ENCODE peak calls at places on chromosome 15, in five cellular contexts. G is left colon; K is AG04450; N is immature natural killer cell; A is activated CD8-positive, alpha-beta memory T cell treated with anti-CD3 and anti-CD28 coated beads, Interleukin-2, amount 50 U/mL, for 4 hours. L is an unnamed sample.

GRCh38 chr15:40881351-40881750 is 7.3 kb upstream of the RHOV start:
- DNase-seq in G (no peak), K (no peak), N (no peak), A (no peak), L (no peak)

GRCh38 chr15:51051776-51052175 is 42.9 kb downstream of the TNFAIP8L3 start:
- DNase-seq in G (peak; percentile 30), N (no peak), K (no peak), A (no peak), L (no peak)

GRCh38 chr15:62766599-62766998 is 275.9 kb upstream of the TPM1 start:
- DNase-seq in G (no peak), N (no peak), A (no peak), K (no peak), L (no peak)

GRCh38 chr15:63896336-63897115 is 62.8 kb upstream of the HERC1 start:
- DNase-seq in G (no peak), N (peak; percentile 73), A (peak; percentile 28), K (no peak), L (no peak)

GRCh38 chr15:89332446-89332845 is 2.2 kb downstream of the POLG start:
- DNase-seq in K (no peak), G (no peak), A (no peak), N (no peak), L (no peak)

GRCh38 chr15:49888727-49889126 is 230.3 kb downstream of the ATP8B4 start:
- DNase-seq in K (no peak), A (no peak), G (no peak), N (no peak), L (no peak)

GRCh38 chr15:93500155-93500554 is 411.1 kb upstream of the RGMA start:
- DNase-seq in N (no peak), G (no peak), A (no peak), K (no peak), L (no peak)

GRCh38 chr15:63166219-63166618 is 8.9 kb upstream of the RPS27L start:
- DNase-seq in K (no peak), A (no peak), G (no peak), N (peak; percentile 21), L (no peak)

GRCh38 chr15:53982876-53983275 is 4.6 kb downstream of the UNC13C start:
- DNase-seq in N (no peak), G (no peak), K (no peak), A (no peak), L (no peak)

GRCh38 chr15:75669191-75669878 is 21.6 kb downstream of the SNX33 start:
- DNase-seq in N (no peak), K (no peak), G (no peak), A (no peak), L (peak; percentile 99)

GRCh38 chr15:75903331-75904240 is at the start of gene FBXO22:
- DNase-seq in G (peak; percentile 95), N (peak; percentile 88), K (peak; percentile 65), A (peak; percentile 87), L (peak; percentile 79)

GRCh38 chr15:99994849-99995248 is 261.6 kb upstream of the LYSMD4 start:
- DNase-seq in N (no peak), K (no peak), A (no peak), G (no peak), L (no peak)

GRCh38 chr15:87829651-87830050 is 426.9 kb downstream of the NTRK3 start:
- DNase-seq in N (no peak), A (no peak), G (no peak), K (no peak), L (no peak)

GRCh38 chr15:91627473-91628309 is 225.8 kb upstream of the SLCO3A1 start:
- DNase-seq in K (peak; percentile 13), A (no peak), G (peak; percentile 7), N (no peak), L (no peak)

GRCh38 chr15:77060560-77060959 is 10.3 kb downstream of the TSPAN3 start:
- DNase-seq in A (no peak), N (no peak), K (no peak), G (no peak), L (no peak)

GRCh38 chr15:51971353-51972133 is at the start of gene LEO1:
- DNase-seq in A (peak; percentile 81), K (peak; percentile 97), N (peak; percentile 93), G (peak; percentile 89), L (peak; percentile 92)

GRCh38 chr15:61319892-61320291 is 90.8 kb upstream of the RORA start:
- DNase-seq in N (no peak), K (no peak), G (no peak), A (no peak), L (no peak)

GRCh38 chr15:78206326-78207109 is 27.8 kb downstream of the ACSBG1 start:
- DNase-seq in K (no peak), N (no peak), A (no peak), G (no peak), L (no peak)

GRCh38 chr15:66763186-66764066 is 61.4 kb downstream of the SMAD6 start:
- DNase-seq in N (no peak), G (peak; percentile 74), A (no peak), K (no peak), L (no peak)

GRCh38 chr15:65355173-65355982 is 22.4 kb downstream of the IGDCC3 start:
- DNase-seq in A (no peak), N (no peak), K (no peak), G (no peak), L (no peak)

GRCh38 chr15:61871926-61872522 is 188.2 kb downstream of the VPS13C start:
- DNase-seq in A (no peak), N (peak; percentile 7), G (no peak), K (no peak), L (peak; percentile 12)

GRCh38 chr15:67506775-67507747 is 13.9 kb upstream of the C15orf61 start:
- DNase-seq in N (no peak), A (no peak), G (no peak), K (no peak), L (no peak)

GRCh38 chr15:99181544-99181943 is 67.8 kb downstream of the TTC23 start:
- DNase-seq in N (no peak), G (no peak), A (no peak), K (no peak), L (no peak)

GRCh38 chr15:52078197-52078875 is 34.2 kb downstream of the BCL2L10 start:
- DNase-seq in A (no peak), N (no peak), K (no peak), G (no peak), L (no peak)

GRCh38 chr15:61819386-61819785 is 240.9 kb downstream of the VPS13C start:
- DNase-seq in K (no peak), G (no peak), A (no peak), N (no peak), L (no peak)

L was measured in foreskin keratinocyte.